ENCODE peak calls at places on chromosomes 11 and 22, in six cellular contexts. G is A549, U is AG04450, A is mammary epithelial cell, X is dorsolateral prefrontal cortex, H is fibroblast of lung. Q is an unnamed sample.

GRCh38 chr11:69896250-69896649 is 77.0 kb upstream of the FGF3 start:
- DNase-seq in G (no peak), U (no peak), A (no peak), X (no peak), H (peak; percentile 74), Q (no peak)

GRCh38 chr11:34243620-34244493 is 114.0 kb downstream of the ABTB2 start:
- DNase-seq in G (peak; percentile 94), U (no peak), A (peak; percentile 92), X (no peak), H (peak; percentile 27), Q (no peak)

GRCh38 chr11:45407226-45407625 is 121.1 kb upstream of the SYT13 start:
- DNase-seq in G (no peak), U (no peak), A (no peak), X (no peak), H (no peak), Q (no peak)

GRCh38 chr11:130677486-130678153 is 229.2 kb downstream of the ADAMTS15 start:
- DNase-seq in G (no peak), U (peak; percentile 45), A (peak; percentile 83), X (no peak), H (peak; percentile 58), Q (no peak)

GRCh38 chr22:45442120-45442519 is 28.6 kb downstream of the RIBC2 start:
- DNase-seq in G (no peak), U (no peak), A (no peak), X (no peak), H (no peak), Q (no peak)

GRCh38 chr11:107969219-107969618 is 39.5 kb upstream of the CUL5 start:
- DNase-seq in G (peak; percentile 10), U (no peak), A (no peak), X (no peak), H (no peak), Q (no peak)

GRCh38 chr11:72411623-72412532 is 22.5 kb downstream of the CLPB start:
- DNase-seq in G (no peak), U (no peak), A (no peak), X (no peak), H (no peak), Q (no peak)

GRCh38 chr11:121499405-121499804 is 46.6 kb upstream of the SORL1-AS1 start:
- DNase-seq in G (no peak), U (no peak), A (no peak), X (no peak), H (peak; percentile 44), Q (no peak)

GRCh38 chr11:90846628-90847027 is 623.8 kb upstream of the CHORDC1 start:
- DNase-seq in G (no peak), U (no peak), A (no peak), X (no peak), H (no peak), Q (no peak)

GRCh38 chr11:2214527-2215229 is 43.1 kb upstream of the TH start:
- DNase-seq in G (no peak), U (no peak), A (no peak), X (peak; percentile 34), H (no peak), Q (no peak)

GRCh38 chr11:10490398-10491232 is 35.6 kb downstream of the AMPD3 start:
- DNase-seq in G (peak; percentile 91), U (peak; percentile 92), A (peak; percentile 81), X (peak; percentile 89), H (peak; percentile 100), Q (no peak)

GRCh38 chr11:44858796-44859527 is 91.7 kb downstream of the TP53I11 start:
- DNase-seq in G (no peak), U (no peak), A (no peak), X (no peak), H (peak; percentile 49), Q (no peak)

GRCh38 chr11:11611381-11611780 is 10.4 kb downstream of the GALNT18 start:
- DNase-seq in G (no peak), U (no peak), A (no peak), X (no peak), H (no peak), Q (no peak)

GRCh38 chr22:19143967-19144400 is 467 bp downstream of the ESS2 start:
- DNase-seq in G (no peak), U (no peak), A (peak; percentile 24), X (no peak), H (peak; percentile 11), Q (no peak)

GRCh38 chr11:72848846-72849466 is 34.7 kb downstream of the ATG16L2 start:
- DNase-seq in G (peak; percentile 54), U (no peak), A (peak; percentile 22), X (no peak), H (peak; percentile 63), Q (no peak)

GRCh38 chr11:122115520-122116343 is at the start of gene BLID:
- DNase-seq in G (no peak), U (no peak), A (no peak), X (peak; percentile 57), H (peak; percentile 44), Q (peak; percentile 8)

GRCh38 chr11:13261600-13262061 is 16.0 kb upstream of the BMAL1 start:
- DNase-seq in G (peak; percentile 69), U (peak; percentile 26), A (peak; percentile 89), X (no peak), H (peak; percentile 80), Q (no peak)

GRCh38 chr11:96052921-96053631 is 129.2 kb upstream of the MTMR2 start:
- DNase-seq in G (no peak), U (no peak), A (no peak), X (no peak), H (peak; percentile 71), Q (no peak)

GRCh38 chr11:108559904-108560303 is 33.7 kb downstream of the EXPH5 start:
- DNase-seq in G (no peak), U (peak; percentile 26), A (peak; percentile 14), X (no peak), H (peak; percentile 62), Q (no peak)

GRCh38 chr11:60791534-60791933 is 6.4 kb downstream of the MS4A10 start:
- DNase-seq in G (no peak), U (no peak), A (no peak), X (no peak), H (no peak), Q (no peak)

GRCh38 chr11:111734383-111735261 is 31.6 kb downstream of the PPP2R1B start:
- DNase-seq in G (no peak), U (no peak), A (no peak), X (no peak), H (no peak), Q (no peak)

GRCh38 chr11:110093407-110094297 is 460 bp downstream of the ZC3H12C start:
- DNase-seq in G (no peak), U (no peak), A (peak; percentile 63), X (peak; percentile 64), H (peak; percentile 80), Q (no peak)

GRCh38 chr11:69202511-69203221 is 46.9 kb downstream of the SMIM38 start:
- DNase-seq in G (no peak), U (no peak), A (no peak), X (no peak), H (no peak), Q (no peak)

GRCh38 chr11:69301491-69302401 is 7.8 kb downstream of the MYEOV start:
- DNase-seq in G (peak; percentile 98), U (peak; percentile 42), A (peak; percentile 91), X (no peak), H (peak; percentile 72), Q (no peak)

GRCh38 chr11:66321606-66322005 is 4.8 kb upstream of the CD248 start:
- DNase-seq in G (no peak), U (no peak), A (no peak), X (no peak), H (no peak), Q (no peak)

GRCh38 chr11:7088921-7089320 is at the start of gene RBMXL2:
- DNase-seq in G (no peak), U (no peak), A (no peak), X (no peak), H (no peak), Q (no peak)

GRCh38 chr22:29859976-29860766 is 22.1 kb upstream of the ASCC2 start:
- DNase-seq in G (no peak), U (no peak), A (no peak), X (no peak), H (no peak), Q (no peak)

GRCh38 chr11:132137981-132138313 is 767.5 kb downstream of the NTM start:
- DNase-seq in G (no peak), U (no peak), A (no peak), X (no peak), H (no peak), Q (peak; percentile 11)

GRCh38 chr11:19766206-19766605 is 53.6 kb downstream of the NAV2 start:
- DNase-seq in G (no peak), U (no peak), A (no peak), X (no peak), H (peak; percentile 28), Q (no peak)

GRCh38 chr11:128620306-128621175 is 33.2 kb upstream of the ETS1 start:
- DNase-seq in G (no peak), U (no peak), A (no peak), X (no peak), H (peak; percentile 44), Q (no peak)

GRCh38 chr11:123494195-123495050 is 64.4 kb downstream of the GRAMD1B start:
- DNase-seq in G (no peak), U (peak; percentile 20), A (peak; percentile 8), X (no peak), H (no peak), Q (no peak)

GRCh38 chr11:35403765-35404396 is 15.5 kb downstream of the SLC1A2 start:
- DNase-seq in G (no peak), U (no peak), A (no peak), X (no peak), H (no peak), Q (no peak)

GRCh38 chr11:35398881-35399280 is 20.5 kb downstream of the SLC1A2 start:
- DNase-seq in G (no peak), U (no peak), A (no peak), X (no peak), H (no peak), Q (no peak)

GRCh38 chr11:35402751-35403454 is 16.5 kb downstream of the SLC1A2 start:
- DNase-seq in G (no peak), U (no peak), A (no peak), X (no peak), H (no peak), Q (no peak)

GRCh38 chr11:35407041-35407440 is 12.3 kb downstream of the SLC1A2 start:
- DNase-seq in G (no peak), U (no peak), A (no peak), X (no peak), H (no peak), Q (no peak)

GRCh38 chr11:35404397-35404775 is 15.0 kb downstream of the SLC1A2 start:
- DNase-seq in G (peak; percentile 48), U (no peak), A (peak; percentile 13), X (no peak), H (peak; percentile 45), Q (no peak)
- TF ChIP-seq CTCF in G (peak; percentile 72), U (peak; percentile 54), A (peak; percentile 51), X (peak; percentile 55), H (peak; percentile 58), Q (peak; percentile 73)

GRCh38 chr22:46652930-46653331 is 32.7 kb downstream of the GRAMD4 start:
- DNase-seq in G (no peak), U (no peak), A (no peak), X (no peak), H (peak; percentile 64), Q (no peak)
- H3K4me3 ChIP-seq in G (no peak overlapping the region), U (no peak overlapping the region), A (no peak overlapping the region), X (no peak overlapping the region), H (no peak overlapping the region), Q (no peak overlapping the region)

GRCh38 chr22:37508431-37508963 is 10.7 kb downstream of the CARD10 start:
- DNase-seq in G (no peak), U (no peak), A (no peak), X (no peak), H (no peak), Q (no peak)
- TF ChIP-seq CTCF in G (no peak), U (no peak), A (no peak), X (no peak), H (no peak), Q (no peak)

GRCh38 chr11:14971865-14972580 is at the start of gene CALCA:
- DNase-seq in G (no peak), U (no peak), A (no peak), X (no peak), H (peak; percentile 16), Q (no peak)
- H3K4me3 ChIP-seq in G (no peak within 1 kb of the TSS), U (no peak within 1 kb of the TSS), A (no peak within 1 kb of the TSS), X (no peak within 1 kb of the TSS), H (no peak within 1 kb of the TSS), Q (no peak within 1 kb of the TSS)